ENCODE peak calls at places on chromosomes 11 and 22, in six cellular contexts. G is aorta, H is OCI-LY7, K is left ventricle myocardium inferior, E is uterus, O is body of pancreas. W is an unnamed sample. For H3K36me3, the result is how much of the 10 kb centered on the place peaks cover.

GRCh38 chr22:30908051-30908461 is 60.5 kb downstream of the MORC2 start:
- DNase-seq in G (no peak), H (no peak), K (no peak), E (no peak), O (no peak), W (no peak)

GRCh38 chr11:19444231-19444630 is 203.5 kb upstream of the E2F8 start:
- DNase-seq in G (no peak), H (no peak), K (no peak), E (no peak), O (no peak), W (no peak)

GRCh38 chr22:44667829-44668189 is 34.2 kb upstream of the PRR5 start:
- DNase-seq in G (peak), H (no peak), K (no peak), E (no peak), O (peak), W (peak)

GRCh38 chr22:36870250-36870649 is 9.4 kb downstream of the NCF4 start:
- DNase-seq in G (no peak), H (no peak), K (no peak), E (no peak), O (no peak), W (no peak)

GRCh38 chr11:22479986-22480740 is 142.0 kb downstream of the SLC17A6 start:
- DNase-seq in G (no peak), H (no peak), K (no peak), E (no peak), O (no peak), W (no peak)

GRCh38 chr11:18749681-18750319 is 23.8 kb upstream of the IGSF22 start:
- DNase-seq in G (no peak), H (no peak), K (no peak), E (no peak), O (no peak), W (no peak)

GRCh38 chr11:111162306-111162705 is 83.2 kb upstream of the POU2AF2 start:
- DNase-seq in G (no peak), H (no peak), K (no peak), E (no peak), O (no peak), W (no peak)

GRCh38 chr11:112852141-112852853 is 108.9 kb upstream of the NCAM1 start:
- DNase-seq in G (no peak), H (no peak), K (no peak), E (no peak), O (no peak), W (no peak)

GRCh38 chr22:26079009-26079408 is 90.3 kb upstream of the SEZ6L start:
- DNase-seq in G (no peak), H (no peak), K (no peak), E (no peak), O (no peak), W (no peak)

GRCh38 chr11:1323779-1324178 is 14.3 kb upstream of the TOLLIP start:
- DNase-seq in G (no peak), H (no peak), K (no peak), E (no peak), O (no peak), W (no peak)

GRCh38 chr22:23216331-23217170 is 36.2 kb downstream of the BCR start:
- DNase-seq in G (peak), H (peak), K (no peak), E (no peak), O (no peak), W (peak)

GRCh38 chr11:65911682-65912568 is 6.9 kb downstream of the C11orf68 start:
- DNase-seq in G (peak), H (no peak), K (peak), E (peak), O (peak), W (no peak)

GRCh38 chr11:76637491-76638266 is 32.9 kb downstream of the LRRC32 start:
- DNase-seq in G (peak), H (peak), K (peak), E (peak), O (peak), W (peak)

GRCh38 chr11:34242037-34242625 is 115.7 kb downstream of the ABTB2 start:
- DNase-seq in G (no peak), H (no peak), K (no peak), E (no peak), O (no peak), W (no peak)

GRCh38 chr11:111797145-111797581 is 31.0 kb upstream of the PPP2R1B start:
- DNase-seq in G (no peak), H (peak), K (no peak), E (no peak), O (no peak), W (no peak)

GRCh38 chr11:12845739-12846358 is 163.3 kb upstream of the RASSF10 start:
- DNase-seq in G (no peak), H (peak), K (peak), E (no peak), O (peak), W (no peak)

DNA sequence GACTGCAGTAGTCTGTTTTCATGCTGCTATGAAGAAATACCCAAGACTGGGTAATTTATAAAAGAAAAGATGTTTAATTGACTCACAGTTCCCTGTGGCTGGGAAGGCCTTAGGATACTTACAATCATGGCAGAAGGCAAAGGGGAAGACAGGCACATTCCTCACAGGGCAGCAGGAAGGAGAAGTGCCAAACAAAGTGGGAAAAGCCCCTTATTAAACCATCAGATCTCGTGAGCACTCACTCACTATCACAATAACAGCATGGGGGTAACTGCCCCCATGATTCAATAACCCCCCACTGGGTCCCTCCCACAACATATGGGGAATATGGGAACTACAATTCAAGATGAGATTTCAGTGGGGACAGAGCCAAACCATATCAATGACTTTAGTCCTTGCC is 16.4 kb upstream of the OR2AT4 start:
- DNase-seq in G (no peak), H (no peak), K (no peak), E (no peak), O (no peak), W (no peak)
- H3K36me3 ChIP-seq in G (under half), H (under half), K (under half), E (under half), O (under half), W (under half)

DNA sequence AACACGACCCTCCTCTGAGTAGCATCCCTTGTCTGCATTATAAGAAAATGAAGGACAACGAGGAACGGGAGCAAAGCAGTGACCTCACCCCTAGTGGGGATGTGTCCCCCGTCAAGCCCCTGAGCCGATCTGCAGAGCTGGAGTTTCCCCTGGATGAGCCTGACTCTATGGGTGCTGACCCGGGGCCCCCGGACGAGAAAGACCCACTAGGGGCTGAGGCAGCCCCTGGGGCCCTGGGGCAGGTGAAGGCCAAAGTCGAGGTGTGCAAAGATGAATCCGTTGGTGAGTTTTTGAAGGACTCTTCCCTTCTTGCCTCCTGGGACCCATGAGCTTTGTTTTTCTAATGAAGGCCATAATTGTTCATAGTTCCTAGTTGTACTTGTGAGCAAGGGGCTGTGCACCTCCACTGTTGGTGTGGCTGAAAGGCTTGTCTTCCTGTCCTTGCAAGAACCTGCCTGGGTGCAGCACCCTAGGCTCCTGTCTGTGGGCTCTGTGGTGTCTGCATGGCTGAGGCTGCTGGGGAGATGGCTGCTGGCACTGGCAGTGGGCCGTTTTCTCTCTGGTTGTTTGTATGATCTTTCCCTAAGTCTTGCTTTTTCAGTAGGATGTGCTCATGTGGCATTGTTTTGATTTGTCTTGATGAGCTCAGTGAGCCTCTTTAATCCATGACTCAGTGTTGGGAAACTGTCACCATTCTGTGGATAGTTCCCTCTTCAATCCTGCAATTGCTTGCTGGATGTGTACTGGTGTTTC is 10.1 kb downstream of the DGCR8 start:
- DNase-seq in G (peak), H (no peak), K (no peak), E (no peak), O (no peak), W (peak)
- H3K36me3 ChIP-seq in G (under half), H (half or more), K (half or more), E (under half), O (half or more), W (half or more)

GRCh38 chr22:41638748-41639147 is 17.7 kb downstream of the XRCC6 start:
- DNase-seq in G (no peak), H (no peak), K (no peak), E (no peak), O (no peak), W (no peak)
- H3K36me3 ChIP-seq in G (under half), H (half or more), K (half or more), E (under half), O (under half), W (half or more)

GRCh38 chr11:119006696-119007095 is 8.8 kb downstream of the CENATAC start:
- DNase-seq in G (no peak), H (no peak), K (no peak), E (no peak), O (no peak), W (no peak)
- H3K36me3 ChIP-seq in G (under half), H (half or more), K (half or more), E (under half), O (under half), W (half or more)

GRCh38 chr11:61572913-61573312 is 8.0 kb downstream of the SYT7 start:
- DNase-seq in G (no peak), H (no peak), K (no peak), E (no peak), O (no peak), W (no peak)

GRCh38 chr11:61571869-61572268 is 9.0 kb downstream of the SYT7 start:
- DNase-seq in G (no peak), H (no peak), K (no peak), E (no peak), O (no peak), W (no peak)

GRCh38 chr11:61574611-61575010 is 6.3 kb downstream of the SYT7 start:
- DNase-seq in G (no peak), H (no peak), K (no peak), E (no peak), O (no peak), W (no peak)

GRCh38 chr11:61569701-61570100 is 11.2 kb downstream of the SYT7 start:
- DNase-seq in G (no peak), H (no peak), K (no peak), E (no peak), O (no peak), W (no peak)

GRCh38 chr11:61571337-61571736 is 9.5 kb downstream of the SYT7 start:
- DNase-seq in G (no peak), H (no peak), K (no peak), E (no peak), O (no peak), W (no peak)
- H3K36me3 ChIP-seq in G (under half), H (under half), K (under half), E (under half), O (under half), W (under half)

GRCh38 chr11:70429428-70429705 is 31.0 kb downstream of the CTTN start:
- DNase-seq in G (no peak), H (no peak), K (no peak), E (no peak), O (no peak), W (no peak)

GRCh38 chr11:70431611-70432010 is 33.3 kb downstream of the CTTN start:
- DNase-seq in G (no peak), H (no peak), K (no peak), E (no peak), O (no peak), W (no peak)

GRCh38 chr11:70428701-70429427 is 30.5 kb downstream of the CTTN start:
- DNase-seq in G (no peak), H (no peak), K (no peak), E (no peak), O (no peak), W (no peak)

GRCh38 chr11:70430671-70431574 is 32.6 kb downstream of the CTTN start:
- DNase-seq in G (no peak), H (no peak), K (no peak), E (no peak), O (no peak), W (no peak)

GRCh38 chr11:70430122-70430521 is 31.8 kb downstream of the CTTN start:
- DNase-seq in G (no peak), H (no peak), K (no peak), E (no peak), O (no peak), W (no peak)
- H3K36me3 ChIP-seq in G (under half), H (under half), K (half or more), E (under half), O (under half), W (half or more)

DNA sequence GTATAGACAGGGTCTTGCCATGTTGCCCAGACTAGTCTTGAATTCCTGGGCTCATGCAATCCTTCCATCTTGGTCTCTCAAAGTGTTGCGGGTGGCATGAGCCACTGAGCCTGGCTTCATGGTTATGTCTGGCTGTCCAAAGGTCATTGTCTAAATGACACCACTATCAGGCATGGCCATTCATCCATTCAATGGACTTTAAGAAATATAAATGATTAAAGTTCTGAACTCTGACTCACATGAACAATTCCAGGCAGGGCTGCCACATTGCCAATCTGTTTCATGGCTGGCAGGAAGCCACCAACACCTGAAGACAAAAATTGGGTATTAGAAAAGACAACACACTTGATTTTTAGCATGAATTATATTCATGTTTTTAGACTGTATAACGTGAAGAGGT is 4.1 kb downstream of the RTCB start:
- DNase-seq in G (no peak), H (no peak), K (no peak), E (no peak), O (no peak), W (no peak)
- H3K36me3 ChIP-seq in G (under half), H (half or more), K (half or more), E (under half), O (under half), W (half or more)

W was measured in lower lobe of right lung.